ENCODE peak calls at places on chromosomes 7 and 10, in four cellular contexts. L, R, C and U are unnamed samples.
A peak's percentile ranks its signal among the peaks of the same experiment; 100 is the strongest.

GRCh38 chr7:32058017-32058416 is 12.2 kb downstream of the PDE1C start:
- DNase-seq in L (no peak), R (no peak), C (peak; percentile 6), U (no peak)

GRCh38 chr10:30755474-30755873 is 125.9 kb upstream of the LYZL2 start:
- DNase-seq in L (no peak), R (no peak), C (no peak), U (no peak)

GRCh38 chr10:112278871-112279270 is 4.3 kb upstream of the TECTB start:
- DNase-seq in L (no peak), R (no peak), C (no peak), U (no peak)

GRCh38 chr10:114044251-114045070 is 795 bp downstream of the ADRB1 start:
- DNase-seq in L (no peak), R (peak; percentile 22), C (no peak), U (no peak)

GRCh38 chr7:155392726-155393570 is 65.0 kb upstream of the EN2 start:
- DNase-seq in L (no peak), R (no peak), C (no peak), U (no peak)

GRCh38 chr7:104271948-104272347 is 56.5 kb upstream of the LHFPL3 start:
- DNase-seq in L (no peak), R (no peak), C (no peak), U (no peak)

GRCh38 chr10:86971146-86971991 is 3.1 kb downstream of the ADIRF start:
- DNase-seq in L (peak; percentile 91), R (peak; percentile 73), C (peak; percentile 60), U (peak; percentile 46)

GRCh38 chr7:148211641-148212040 is 378.9 kb upstream of the C7orf33 start:
- DNase-seq in L (no peak), R (no peak), C (no peak), U (no peak)

GRCh38 chr10:98196985-98197384 is 62.5 kb downstream of the R3HCC1L start:
- DNase-seq in L (no peak), R (no peak), C (no peak), U (no peak)

GRCh38 chr7:90455163-90456030 is 14.0 kb upstream of the PTTG1IP2 start:
- DNase-seq in L (peak; percentile 24), R (peak; percentile 7), C (peak; percentile 69), U (no peak)

GRCh38 chr7:937851-938484 is 16.5 kb downstream of the ADAP1 start:
- DNase-seq in L (no peak), R (no peak), C (no peak), U (no peak)

GRCh38 chr7:69769826-69770225 is 171.6 kb downstream of the AUTS2 start:
- DNase-seq in L (no peak), R (no peak), C (no peak), U (no peak)

GRCh38 chr7:89914673-89915072 is 239.6 kb upstream of the STEAP1 start:
- DNase-seq in L (no peak), R (peak; percentile 10), C (no peak), U (no peak)

GRCh38 chr10:58027431-58027830 is 240.3 kb downstream of the IPMK start:
- DNase-seq in L (no peak), R (no peak), C (no peak), U (no peak)

GRCh38 chr7:1368682-1369571 is 90.3 kb downstream of the MICALL2 start:
- DNase-seq in L (no peak), R (peak; percentile 97), C (peak; percentile 98), U (no peak)

GRCh38 chr7:47458057-47458456 is 123.9 kb downstream of the TNS3 start:
- DNase-seq in L (no peak), R (no peak), C (peak; percentile 84), U (no peak)

GRCh38 chr10:110746254-110746826 is 102.2 kb downstream of the RBM20 start:
- DNase-seq in L (peak; percentile 73), R (peak; percentile 62), C (peak; percentile 74), U (no peak)

GRCh38 chr7:97460433-97460832 is 271.5 kb upstream of the TAC1 start:
- DNase-seq in L (no peak), R (no peak), C (no peak), U (no peak)

GRCh38 chr10:71711052-71711623 is 8.4 kb downstream of the C10orf105 start:
- DNase-seq in L (no peak), R (no peak), C (no peak), U (no peak)

GRCh38 chr10:65571011-65571570 is 1354.7 kb upstream of the LRRTM3 start:
- DNase-seq in L (no peak), R (peak; percentile 3), C (peak; percentile 46), U (no peak)

GRCh38 chr10:110455440-110455839 is 42.3 kb upstream of the DUSP5 start:
- DNase-seq in L (no peak), R (no peak), C (no peak), U (no peak)

GRCh38 chr7:39062811-39063210 is 85.1 kb downstream of the POU6F2 start:
- DNase-seq in L (no peak), R (no peak), C (no peak), U (no peak)

GRCh38 chr7:66958708-66959350 is 36.6 kb downstream of the SBDS start:
- DNase-seq in L (no peak), R (no peak), C (no peak), U (no peak)

GRCh38 chr7:133645870-133646492 is 393.1 kb downstream of the EXOC4 start:
- DNase-seq in L (peak; percentile 5), R (no peak), C (no peak), U (no peak)

GRCh38 chr10:94149702-94150101 is 156.0 kb downstream of the PLCE1 start:
- DNase-seq in L (no peak), R (no peak), C (no peak), U (no peak)

GRCh38 chr7:151311294-151311864 is 30.2 kb upstream of the NUB1 start:
- DNase-seq in L (no peak), R (no peak), C (peak; percentile 46), U (no peak)

GRCh38 chr7:157271991-157272324 is 64.8 kb upstream of the DNAJB6 start:
- DNase-seq in L (peak; percentile 91), R (no peak), C (peak; percentile 12), U (no peak)

GRCh38 chr10:123967626-123968243 is 76.1 kb upstream of the CPXM2 start:
- DNase-seq in L (peak; percentile 64), R (peak; percentile 90), C (peak; percentile 55), U (peak; percentile 81)

GRCh38 chr7:152860302-152860701 is 100.8 kb downstream of the ACTR3B start:
- DNase-seq in L (no peak), R (no peak), C (no peak), U (no peak)

GRCh38 chr10:122258136-122259074 is 12.7 kb upstream of the BTBD16 start:
- DNase-seq in L (no peak), R (no peak), C (no peak), U (no peak)

GRCh38 chr10:44513592-44513991 is 128.7 kb upstream of the CXCL12 start:
- DNase-seq in L (no peak), R (no peak), C (no peak), U (no peak)

GRCh38 chr7:79933144-79933543 is 201.5 kb upstream of the GNAI1 start:
- DNase-seq in L (no peak), R (no peak), C (no peak), U (no peak)

GRCh38 chr10:86721232-86721631 is 35.2 kb upstream of the BMPR1A start:
- DNase-seq in L (no peak), R (no peak), C (no peak), U (no peak)

GRCh38 chr10:11441151-11441535 is 170.3 kb downstream of the USP6NL start:
- DNase-seq in L (no peak), R (no peak), C (no peak), U (no peak)

GRCh38 chr7:81604808-81605174 is 165.1 kb downstream of the HGF start:
- DNase-seq in L (no peak), R (no peak), C (no peak), U (no peak)